ENCODE peak calls at places on chromosomes 6 and 20, in ten cellular contexts. N is GM20000; B is left ventricle myocardium inferior; I is stimulated activated CD4-positive, alpha-beta T cell treated with anti-CD3 and anti-CD28 coated beads, Interleukin-1b, Interleukin-23, amount 100 ng/mL, for 48 hours; H is activated B cell treated with CpG ODN at 0.5 μM for 24 hours; S is activated gamma-delta T cell; D is amygdala; Y is NCI-H524; U is stimulated activated CD8-positive, alpha-beta memory T cell treated with anti-CD3 and anti-CD28 coated beads, Interleukin-15, amount 100 ng/mL, for 1 hour; R is stomach. W is an unnamed sample.

GRCh38 chr6:36827261-36828079 is 11.8 kb downstream of the CPNE5 start:
- DNase-seq in S (no peak), Y (no peak), H (no peak), N (no peak), I (peak), R (no peak), B (no peak), U (no peak), D (peak), W (peak)

GRCh38 chr6:89197141-89197540 is 20.0 kb downstream of the GABRR1 start:
- DNase-seq in Y (no peak), B (no peak), H (no peak), U (no peak), I (no peak), R (no peak), N (no peak), S (no peak), D (no peak), W (no peak)

GRCh38 chr6:18386302-18386976 is 711 bp upstream of the RNF144B start:
- DNase-seq in N (no peak), H (no peak), Y (no peak), I (no peak), B (no peak), R (peak), S (no peak), U (no peak), D (no peak), W (peak)

GRCh38 chr20:37534401-37535157 is 6.9 kb upstream of the BLCAP start:
- DNase-seq in B (no peak), Y (peak), N (peak), R (peak), H (no peak), S (no peak), U (no peak), I (peak), D (peak), W (peak)

GRCh38 chr6:130457605-130458004 is 91.8 kb downstream of the TMEM200A start:
- DNase-seq in R (no peak), H (no peak), N (no peak), B (no peak), S (no peak), Y (peak), D (no peak), I (no peak), U (no peak), W (peak)

GRCh38 chr20:38729767-38730166 is 5.5 kb downstream of the SLC32A1 start:
- DNase-seq in R (no peak), H (no peak), U (no peak), S (no peak), Y (peak), D (no peak), I (no peak), B (no peak), N (no peak), W (no peak)

GRCh38 chr6:87721311-87721710 is 19.3 kb upstream of the AKIRIN2 start:
- DNase-seq in S (no peak), R (no peak), B (no peak), N (no peak), H (no peak), I (no peak), D (no peak), Y (no peak), U (no peak), W (no peak)

GRCh38 chr20:478949-479429 is 16.7 kb upstream of the TBC1D20 start:
- DNase-seq in H (no peak), B (no peak), U (no peak), N (peak), R (no peak), I (no peak), S (no peak), Y (peak), D (no peak), W (peak)

GRCh38 chr20:19336601-19337000 is 124.2 kb downstream of the SLC24A3 start:
- DNase-seq in R (no peak), N (no peak), I (no peak), D (no peak), H (no peak), Y (no peak), S (no peak), B (no peak), U (no peak), W (no peak)

GRCh38 chr20:22371843-22372242 is 212.5 kb downstream of the FOXA2 start:
- DNase-seq in R (no peak), H (no peak), I (no peak), N (peak), U (no peak), S (no peak), Y (no peak), D (no peak), B (no peak), W (no peak)

W was measured in AG20443.